ENCODE peak calls at places on chromosomes 13 and 19, in eight cellular contexts. R, K, A, W, P, N, V and Y are unnamed samples.

GRCh38 chr19:30029721-30030510 is 87.9 kb downstream of the URI1 start:
- DNase-seq in R (no peak), K (no peak), A (no peak), W (no peak), P (no peak), N (no peak), V (no peak), Y (no peak)

GRCh38 chr19:46076031-46076880 is 35.5 kb upstream of the IGFL4 start:
- DNase-seq in R (no peak), K (no peak), A (no peak), W (no peak), P (no peak), N (no peak), V (no peak), Y (no peak)

GRCh38 chr19:16447015-16447384 is 24.8 kb downstream of the EPS15L1 start:
- DNase-seq in R (peak; percentile 80), K (peak; percentile 77), A (peak; percentile 62), W (peak; percentile 83), P (no peak), N (peak; percentile 85), V (peak; percentile 92), Y (no peak)

GRCh38 chr13:110521946-110522345 is 39.6 kb downstream of the RAB20 start:
- DNase-seq in R (no peak), K (no peak), A (no peak), W (no peak), P (no peak), N (peak; percentile 47), V (peak; percentile 67), Y (no peak)

GRCh38 chr19:46624958-46625661 is at the start of gene PTGIR:
- DNase-seq in R (no peak), K (peak; percentile 88), A (no peak), W (peak; percentile 48), P (no peak), N (peak; percentile 74), V (peak; percentile 96), Y (no peak)

GRCh38 chr13:85970727-85971126 is 171.5 kb upstream of the SLITRK6 start:
- DNase-seq in R (no peak), K (no peak), A (no peak), W (no peak), P (no peak), N (no peak), V (no peak), Y (no peak)

GRCh38 chr19:57559008-57559403 is 657 bp downstream of the ZNF550 start:
- DNase-seq in R (peak; percentile 12), K (no peak), A (no peak), W (peak; percentile 31), P (peak; percentile 58), N (no peak), V (no peak), Y (peak; percentile 23)

GRCh38 chr19:46385636-46386035 is 27.7 kb downstream of the CCDC8 start:
- DNase-seq in R (no peak), K (no peak), A (no peak), W (no peak), P (no peak), N (no peak), V (no peak), Y (no peak)

GRCh38 chr19:35164418-35164817 is 9.9 kb downstream of the FXYD5 start:
- DNase-seq in R (no peak), K (no peak), A (no peak), W (no peak), P (no peak), N (no peak), V (no peak), Y (no peak)

GRCh38 chr13:68261105-68261504 is 1031.0 kb upstream of the PCDH9 start:
- DNase-seq in R (peak; percentile 1), K (no peak), A (no peak), W (peak; percentile 19), P (peak; percentile 16), N (no peak), V (no peak), Y (no peak)

GRCh38 chr13:28611021-28611420 is 47.9 kb upstream of the POMP start:
- DNase-seq in R (no peak), K (no peak), A (no peak), W (no peak), P (no peak), N (no peak), V (no peak), Y (no peak)

GRCh38 chr19:16661480-16662034 is 618 bp downstream of the TMEM38A start:
- DNase-seq in R (no peak), K (peak; percentile 40), A (no peak), W (peak; percentile 57), P (peak; percentile 16), N (peak; percentile 17), V (peak; percentile 91), Y (peak; percentile 41)

GRCh38 chr13:80047406-80047805 is 293.5 kb downstream of the SPRY2 start:
- DNase-seq in R (no peak), K (no peak), A (no peak), W (no peak), P (no peak), N (no peak), V (no peak), Y (no peak)

GRCh38 chr13:73708393-73708985 is 425.7 kb downstream of the KLF12 start:
- DNase-seq in R (peak; percentile 59), K (peak; percentile 19), A (no peak), W (peak; percentile 61), P (peak; percentile 76), N (peak; percentile 68), V (no peak), Y (peak; percentile 48)

GRCh38 chr19:35720163-35720524 is 2.3 kb downstream of the KMT2B start:
- DNase-seq in R (no peak), K (no peak), A (no peak), W (no peak), P (no peak), N (no peak), V (no peak), Y (no peak)

GRCh38 chr19:34988119-34988518 is 12.0 kb upstream of the GRAMD1A start:
- DNase-seq in R (no peak), K (no peak), A (no peak), W (no peak), P (no peak), N (no peak), V (peak; percentile 20), Y (no peak)

GRCh38 chr19:30064776-30065494 is 122.9 kb downstream of the URI1 start:
- DNase-seq in R (no peak), K (no peak), A (no peak), W (peak; percentile 7), P (no peak), N (no peak), V (no peak), Y (no peak)

GRCh38 chr19:11227201-11227886 is 12.1 kb upstream of the ANGPTL8 start:
- DNase-seq in R (peak; percentile 27), K (no peak), A (no peak), W (peak; percentile 27), P (peak; percentile 28), N (no peak), V (no peak), Y (no peak)
- TF ChIP-seq CTCF in R (peak; percentile 64), K (no peak), A (no peak), W (no peak), P (peak; percentile 38), N (no peak), V (no peak), Y (no peak)

GRCh38 chr19:40157059-40157458 is 34.2 kb upstream of the MAP3K10 start:
- DNase-seq in R (no peak), K (no peak), A (no peak), W (no peak), P (no peak), N (no peak), V (no peak), Y (no peak)

GRCh38 chr19:40154121-40154680 is 37.0 kb upstream of the MAP3K10 start:
- DNase-seq in R (no peak), K (no peak), A (no peak), W (no peak), P (no peak), N (no peak), V (peak; percentile 13), Y (no peak)

GRCh38 chr19:40163541-40164129 is 27.6 kb upstream of the MAP3K10 start:
- DNase-seq in R (no peak), K (no peak), A (no peak), W (no peak), P (no peak), N (no peak), V (no peak), Y (no peak)

GRCh38 chr19:40162104-40162503 is 29.1 kb upstream of the MAP3K10 start:
- DNase-seq in R (no peak), K (no peak), A (no peak), W (no peak), P (no peak), N (no peak), V (no peak), Y (no peak)

GRCh38 chr19:40159744-40160143 is 31.5 kb upstream of the MAP3K10 start:
- DNase-seq in R (peak; percentile 82), K (no peak), A (no peak), W (peak; percentile 37), P (no peak), N (no peak), V (no peak), Y (no peak)
- TF ChIP-seq CTCF in R (no peak), K (no peak), A (no peak), W (no peak), P (no peak), N (no peak), V (no peak), Y (no peak)

DNA sequence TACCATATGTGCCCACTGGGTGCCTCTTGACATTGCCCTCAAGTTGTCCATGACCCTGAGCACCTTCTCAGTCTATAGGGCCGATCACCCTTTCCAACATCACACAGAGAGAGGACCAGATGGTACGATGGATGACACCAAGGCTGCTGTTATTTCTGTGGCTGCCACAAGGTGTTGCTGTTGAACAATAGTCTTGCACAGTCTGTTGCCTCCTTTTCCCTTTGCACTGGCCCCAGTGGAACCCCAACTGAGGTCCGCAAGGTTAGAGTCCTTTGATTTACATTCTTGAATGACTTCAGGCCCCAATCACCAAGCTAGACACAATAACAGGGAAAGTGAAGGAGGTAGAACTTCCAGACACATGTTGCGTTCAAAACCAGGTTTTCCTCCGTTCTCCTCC is 52.0 kb downstream of the TINCR start:
- DNase-seq in R (no peak), K (no peak), A (no peak), W (no peak), P (no peak), N (no peak), V (no peak), Y (no peak)
- TF ChIP-seq CTCF in R (peak; percentile 29), K (no peak), A (no peak), W (no peak), P (peak; percentile 55), N (no peak), V (no peak), Y (no peak)

DNA sequence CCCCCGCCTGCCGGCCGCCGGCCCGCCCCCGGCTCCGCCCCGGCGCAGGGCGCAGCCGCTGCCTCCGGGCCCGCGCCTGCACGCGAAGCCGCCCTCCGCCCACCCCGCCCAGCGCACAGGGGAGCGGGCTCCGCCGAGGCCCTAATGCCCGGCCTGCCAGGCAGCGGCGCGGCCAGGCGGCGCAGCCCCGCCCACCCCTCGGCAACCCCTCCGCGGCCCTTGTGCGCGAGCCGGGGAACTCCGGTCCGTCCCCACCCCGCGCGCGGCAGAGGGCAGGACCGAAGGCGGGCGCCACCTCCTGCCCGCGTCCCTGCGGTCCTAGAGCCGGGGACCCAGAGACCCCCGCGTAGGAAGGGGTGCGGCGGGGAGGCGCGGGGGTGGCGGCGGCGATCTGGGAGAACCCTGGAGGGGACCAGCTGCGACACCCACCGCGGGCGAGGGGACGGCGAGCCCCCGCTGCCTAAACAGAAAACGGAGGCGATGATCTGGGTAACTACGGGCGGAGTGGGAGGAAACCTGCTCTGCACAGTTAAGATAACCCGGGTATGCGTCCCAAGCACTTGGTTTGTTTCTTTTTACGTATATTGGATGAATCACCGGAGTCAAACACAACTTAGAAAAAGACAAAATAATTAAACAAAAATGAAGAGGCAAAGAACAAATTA is 351 bp upstream of the USP12 start:
- DNase-seq in R (peak; percentile 62), K (peak; percentile 91), A (peak; percentile 50), W (peak; percentile 91), P (peak; percentile 96), N (peak; percentile 70), V (peak; percentile 96), Y (peak; percentile 94)
- TF ChIP-seq CTCF in R (peak; percentile 59), K (peak; percentile 18), A (no peak), W (no peak), P (peak; percentile 18), N (no peak), V (no peak), Y (no peak)